ENCODE peak calls at places on chromosomes 13 and 19, in five cellular contexts. B, U, A, O and M are unnamed samples. For H4K20me1, the result is how much of the 10 kb centered on the place peaks cover.

GRCh38 chr19:41353466-41354342 is at the start of gene TGFB1:
- DNase-seq in U (peak), A (peak), O (peak), B (peak), M (peak)

GRCh38 chr19:49790866-49791265 is 22.2 kb downstream of the FUZ start:
- DNase-seq in B (peak), O (peak), A (no peak), U (no peak), M (no peak)

GRCh38 chr19:3064011-3064330 is 1.7 kb upstream of the TLE5 start:
- DNase-seq in U (no peak), O (no peak), A (no peak), B (no peak), M (no peak)

GRCh38 chr19:3586124-3586626 is 897 bp downstream of the GIPC3 start:
- DNase-seq in B (no peak), U (peak), A (no peak), O (no peak), M (peak)

GRCh38 chr19:5632241-5632612 is 9.3 kb downstream of the SAFB start:
- DNase-seq in A (no peak), B (no peak), O (no peak), U (no peak), M (no peak)

GRCh38 chr19:10120538-10121198 is 969 bp upstream of the EIF3G start:
- DNase-seq in A (peak), U (no peak), O (peak), B (peak), M (no peak)

GRCh38 chr13:32910530-32910929 is 105.7 kb upstream of the KL start:
- DNase-seq in A (peak), O (no peak), U (no peak), B (peak), M (no peak)

GRCh38 chr19:7506385-7507328 is 9.2 kb upstream of the ZNF358 start:
- DNase-seq in U (peak), O (peak), A (peak), B (peak), M (peak)

GRCh38 chr13:66994498-66995365 is 235.4 kb downstream of the PCDH9 start:
- DNase-seq in U (no peak), O (no peak), B (no peak), A (no peak), M (no peak)

GRCh38 chr19:16018801-16019551 is 57.3 kb upstream of the TPM4 start:
- DNase-seq in B (no peak), O (no peak), U (no peak), A (no peak), M (peak)

GRCh38 chr13:94154362-94154761 is 325.1 kb downstream of the DCT start:
- DNase-seq in U (no peak), O (peak), A (no peak), B (peak), M (no peak)

GRCh38 chr13:31797154-31797775 is 57.9 kb downstream of the RXFP2 start:
- DNase-seq in A (no peak), U (no peak), O (peak), B (peak), M (no peak)

GRCh38 chr13:41241626-41242025 is 21.8 kb downstream of the MTRF1 start:
- DNase-seq in O (no peak), B (no peak), U (no peak), A (no peak), M (no peak)

GRCh38 chr13:90933097-90933826 is 414.2 kb upstream of the MIR17HG start:
- DNase-seq in U (no peak), A (no peak), B (no peak), O (no peak), M (no peak)

GRCh38 chr19:5936308-5936980 is 22.4 kb downstream of the CAPS start:
- DNase-seq in O (no peak), A (no peak), B (no peak), U (no peak), M (no peak)

GRCh38 chr13:80413611-80414010 is 72.7 kb upstream of the SPRY2 start:
- DNase-seq in B (no peak), O (no peak), A (no peak), U (no peak), M (no peak)

GRCh38 chr19:1131718-1132552 is 28.1 kb downstream of the GPX4 start:
- DNase-seq in A (no peak), O (peak), B (peak), U (peak), M (peak)

GRCh38 chr13:98447881-98448641 is 128.8 kb downstream of the STK24 start:
- DNase-seq in O (no peak), U (no peak), A (no peak), B (peak), M (peak)

GRCh38 chr13:106474906-106475305 is 60.6 kb downstream of the EFNB2 start:
- DNase-seq in B (no peak), A (no peak), O (no peak), U (no peak), M (no peak)

GRCh38 chr19:7294571-7295212 is 478 bp upstream of the INSR start:
- DNase-seq in U (peak), A (no peak), O (peak), B (peak), M (peak)

GRCh38 chr13:69565334-69565733 is 542.3 kb upstream of the ATXN8OS start:
- DNase-seq in A (peak), B (peak), U (no peak), O (no peak), M (peak)

DNA sequence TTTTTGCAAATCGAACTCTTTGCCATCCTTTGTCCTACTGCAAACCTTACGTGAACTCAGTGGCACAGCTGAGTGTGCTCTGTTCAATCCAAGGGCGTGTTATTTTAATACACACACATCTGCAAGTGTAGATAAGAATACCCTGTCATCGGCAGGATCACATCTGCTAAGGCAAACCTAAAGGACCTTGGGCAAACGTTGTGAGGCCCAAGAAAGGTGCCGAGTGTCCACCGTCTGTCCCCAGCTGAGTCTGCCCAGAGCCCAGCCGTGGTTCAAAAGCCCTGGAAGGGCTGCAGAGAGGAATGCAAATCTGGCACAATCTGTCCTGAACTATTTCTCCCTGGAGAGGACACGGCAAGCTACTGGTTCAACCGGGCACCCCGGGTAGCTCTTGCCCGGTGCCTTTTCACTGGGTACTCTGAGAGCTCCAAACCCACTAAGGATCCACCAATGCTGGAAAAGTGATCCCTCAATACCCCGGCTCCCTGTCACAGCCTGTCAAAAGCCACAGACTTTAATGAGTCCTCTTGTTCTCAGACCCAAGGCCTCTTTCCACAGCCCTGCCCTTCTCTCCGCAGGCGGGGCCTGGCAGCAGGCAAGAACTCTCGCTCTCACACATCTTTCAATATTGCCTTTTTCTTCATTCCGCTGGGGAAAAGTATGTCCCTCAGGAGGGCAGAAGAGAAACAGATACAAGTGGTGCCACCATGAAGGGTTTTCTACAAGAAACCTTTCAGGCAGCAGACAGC is 17.0 kb downstream of the SLC7A1 start:
- DNase-seq in O (no peak), A (no peak), B (peak), U (no peak), M (no peak)
- H4K20me1 ChIP-seq in O (half or more), A (half or more), B (under half), U (half or more), M (under half)

DNA sequence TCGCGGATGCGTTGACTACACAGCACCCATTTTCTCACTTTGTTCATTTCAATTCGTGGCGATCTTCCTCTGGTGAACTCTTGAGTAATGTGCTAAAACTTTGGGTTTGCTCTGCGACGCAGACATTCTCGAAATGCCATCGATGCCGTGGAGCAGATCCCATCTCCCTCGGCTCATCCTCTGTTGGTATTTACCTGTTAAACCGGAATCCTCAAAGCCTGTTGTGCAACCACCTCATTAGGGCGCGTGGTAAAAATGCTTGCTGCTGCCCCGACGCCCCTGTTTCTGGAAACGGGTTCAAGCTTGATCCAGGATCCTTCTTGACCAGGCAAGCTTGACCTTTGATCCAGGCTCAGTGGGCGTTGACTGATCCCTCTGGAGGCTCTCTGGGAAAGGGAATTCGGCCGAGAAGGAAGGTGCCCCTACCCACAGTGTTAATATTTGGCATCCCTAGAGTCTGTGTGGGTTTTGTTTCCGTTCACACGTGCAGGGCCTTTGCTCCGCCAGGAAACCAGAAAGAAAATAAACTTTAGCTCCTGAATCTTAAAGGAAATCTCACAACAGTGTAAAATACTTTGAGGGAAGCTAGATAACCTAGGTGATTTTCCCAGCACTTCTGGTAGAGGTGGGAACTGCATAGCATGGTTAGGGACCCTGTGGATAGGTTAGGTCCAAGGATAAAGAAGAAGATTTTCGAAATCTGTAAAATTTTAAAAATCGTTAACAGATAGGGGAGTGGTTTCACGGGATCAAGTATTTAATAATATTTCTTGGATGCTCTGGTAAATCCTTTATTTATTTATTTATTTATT is 1.0 kb downstream of the LSM14A start:
- DNase-seq in O (peak), U (peak), B (peak), A (peak), M (peak)
- H4K20me1 ChIP-seq in O (half or more), U (under half), B (under half), A (under half), M (under half)

DNA sequence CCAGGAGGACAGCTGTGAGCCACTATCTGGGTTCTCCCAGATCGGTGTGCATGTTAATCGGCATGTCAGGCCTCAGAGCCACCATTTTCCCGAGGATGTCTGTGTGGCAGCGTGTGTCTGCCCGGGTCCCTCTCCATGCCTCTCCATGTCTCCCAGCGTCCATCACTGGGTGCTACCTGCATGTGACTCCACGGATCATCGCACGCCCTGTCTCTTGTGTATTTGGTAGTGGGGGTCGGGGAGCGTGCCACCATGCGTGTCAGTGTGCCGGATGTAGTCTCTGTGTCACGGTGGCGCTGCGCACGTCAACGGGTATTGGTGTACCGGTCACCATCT is 5.9 kb downstream of the NFIX start:
- DNase-seq in B (no peak), U (no peak), A (no peak), O (no peak), M (no peak)
- H4K20me1 ChIP-seq in B (under half), U (under half), A (under half), O (half or more), M (under half)

GRCh38 chr19:46931197-46931596 is 70.4 kb downstream of the ARHGAP35 start:
- DNase-seq in A (no peak), B (no peak), U (no peak), O (no peak), M (no peak)

GRCh38 chr19:46927893-46928292 is 67.1 kb downstream of the ARHGAP35 start:
- DNase-seq in A (no peak), U (no peak), B (no peak), O (no peak), M (no peak)

GRCh38 chr19:46926201-46927071 is 65.6 kb downstream of the ARHGAP35 start:
- DNase-seq in O (no peak), B (no peak), U (no peak), A (no peak), M (no peak)

GRCh38 chr19:46927106-46927505 is 66.3 kb downstream of the ARHGAP35 start:
- DNase-seq in B (no peak), A (no peak), O (no peak), U (no peak), M (no peak)

GRCh38 chr19:46928951-46929350 is 68.2 kb downstream of the ARHGAP35 start:
- DNase-seq in A (no peak), O (peak), B (peak), U (no peak), M (no peak)
- H4K20me1 ChIP-seq in A (under half), O (half or more), B (under half), U (half or more), M (under half)